ENCODE peak calls at places on chromosome 20, in eight cellular contexts. D, V, P, F, K, A, C and H are unnamed samples.

GRCh38 chr20:18428490-18429173 is 38.2 kb downstream of the DZANK1 start:
- DNase-seq in D (no peak), V (no peak), P (no peak), F (no peak), K (no peak), A (no peak), C (peak; percentile 37), H (no peak)

GRCh38 chr20:32110173-32110704 is 725 bp downstream of the TM9SF4 start:
- DNase-seq in D (no peak), V (no peak), P (no peak), F (no peak), K (peak; percentile 63), A (peak; percentile 54), C (no peak), H (no peak)

GRCh38 chr20:46509523-46509922 is 3.8 kb downstream of the ZNF334 start:
- DNase-seq in D (no peak), V (peak; percentile 5), P (no peak), F (no peak), K (no peak), A (no peak), C (no peak), H (no peak)

GRCh38 chr20:3889489-3890409 is 562 bp downstream of the PANK2 start:
- DNase-seq in D (no peak), V (peak; percentile 72), P (peak; percentile 28), F (no peak), K (peak; percentile 61), A (peak; percentile 71), C (no peak), H (peak; percentile 43)

GRCh38 chr20:63293866-63294535 is 1.0 kb downstream of the COL20A1 start:
- DNase-seq in D (no peak), V (no peak), P (no peak), F (no peak), K (peak; percentile 28), A (no peak), C (no peak), H (no peak)

GRCh38 chr20:58688838-58689237 is 3.8 kb upstream of the NPEPL1 start:
- DNase-seq in D (no peak), V (no peak), P (no peak), F (no peak), K (no peak), A (no peak), C (no peak), H (no peak)

GRCh38 chr20:53872561-53873248 is 197.7 kb downstream of the BCAS1 start:
- DNase-seq in D (no peak), V (peak; percentile 40), P (no peak), F (no peak), K (no peak), A (no peak), C (no peak), H (no peak)

GRCh38 chr20:38601216-38602184 is at the start of gene ARHGAP40:
- DNase-seq in D (no peak), V (peak; percentile 38), P (no peak), F (peak; percentile 29), K (no peak), A (peak; percentile 51), C (peak; percentile 14), H (peak; percentile 29)

GRCh38 chr20:21380711-21381110 is 16.6 kb downstream of the NKX2-4 start:
- DNase-seq in D (no peak), V (no peak), P (no peak), F (no peak), K (no peak), A (no peak), C (no peak), H (no peak)

GRCh38 chr20:50436052-50436656 is 74.0 kb upstream of the PTPN1 start:
- DNase-seq in D (no peak), V (no peak), P (no peak), F (no peak), K (no peak), A (no peak), C (no peak), H (no peak)

GRCh38 chr20:34581341-34582189 is 23.0 kb downstream of the MAP1LC3A start:
- DNase-seq in D (no peak), V (peak; percentile 39), P (peak; percentile 27), F (peak; percentile 58), K (no peak), A (peak; percentile 39), C (peak; percentile 61), H (no peak)

GRCh38 chr20:50029083-50029696 is 46.4 kb downstream of the SNAI1 start:
- DNase-seq in D (no peak), V (no peak), P (no peak), F (no peak), K (no peak), A (no peak), C (no peak), H (no peak)

GRCh38 chr20:42261766-42262165 is 643.6 kb upstream of the CHD6 start:
- DNase-seq in D (no peak), V (no peak), P (no peak), F (no peak), K (no peak), A (no peak), C (no peak), H (no peak)

GRCh38 chr20:32743237-32744112 is at the start of gene COMMD7:
- DNase-seq in D (no peak), V (peak; percentile 80), P (peak; percentile 20), F (no peak), K (peak; percentile 95), A (no peak), C (peak; percentile 38), H (no peak)

GRCh38 chr20:42161228-42161829 is 543.2 kb upstream of the CHD6 start:
- DNase-seq in D (no peak), V (no peak), P (no peak), F (no peak), K (no peak), A (no peak), C (no peak), H (no peak)

GRCh38 chr20:2809690-2810089 is 5.1 kb upstream of the C20orf141 start:
- DNase-seq in D (no peak), V (no peak), P (no peak), F (no peak), K (no peak), A (peak; percentile 16), C (no peak), H (no peak)

GRCh38 chr20:57429579-57430202 is 38.5 kb downstream of the RBM38 start:
- DNase-seq in D (no peak), V (no peak), P (no peak), F (peak; percentile 64), K (no peak), A (peak; percentile 47), C (peak; percentile 74), H (no peak)

GRCh38 chr20:44970243-44970757 is 4.0 kb downstream of the STK4 start:
- DNase-seq in D (no peak), V (no peak), P (no peak), F (no peak), K (peak; percentile 55), A (no peak), C (no peak), H (no peak)

GRCh38 chr20:297925-298754 is 770 bp downstream of the ZCCHC3 start:
- DNase-seq in D (peak; percentile 22), V (peak; percentile 59), P (peak; percentile 24), F (peak; percentile 59), K (peak; percentile 94), A (peak; percentile 73), C (peak; percentile 74), H (no peak)

GRCh38 chr20:10596726-10597125 is 77.1 kb downstream of the JAG1 start:
- DNase-seq in D (no peak), V (no peak), P (no peak), F (peak; percentile 87), K (peak; percentile 56), A (peak; percentile 70), C (peak; percentile 93), H (no peak)

GRCh38 chr20:56422131-56422823 is 10.2 kb downstream of the CASS4 start:
- DNase-seq in D (no peak), V (no peak), P (no peak), F (peak; percentile 85), K (no peak), A (no peak), C (peak; percentile 72), H (no peak)

GRCh38 chr20:35281506-35282101 is 3.0 kb downstream of the EIF6 start:
- DNase-seq in D (no peak), V (no peak), P (no peak), F (no peak), K (no peak), A (no peak), C (no peak), H (no peak)

GRCh38 chr20:42857446-42857845 is 332.3 kb downstream of the PTPRT start:
- DNase-seq in D (no peak), V (no peak), P (peak; percentile 10), F (no peak), K (no peak), A (no peak), C (no peak), H (no peak)

GRCh38 chr20:3980260-3981131 is 34.9 kb downstream of the RNF24 start:
- DNase-seq in D (no peak), V (peak; percentile 37), P (no peak), F (peak; percentile 47), K (no peak), A (no peak), C (peak; percentile 74), H (no peak)

GRCh38 chr20:58993332-58994248 is 12.5 kb downstream of the NELFCD start:
- DNase-seq in D (no peak), V (no peak), P (no peak), F (no peak), K (peak; percentile 79), A (no peak), C (no peak), H (no peak)

GRCh38 chr20:64093013-64093503 is 8.9 kb upstream of the LKAAEAR1 start:
- DNase-seq in D (no peak), V (no peak), P (no peak), F (no peak), K (peak; percentile 76), A (no peak), C (no peak), H (no peak)

GRCh38 chr20:35511814-35512420 is 17.5 kb downstream of the C20orf173 start:
- DNase-seq in D (no peak), V (no peak), P (peak; percentile 5), F (peak; percentile 35), K (peak; percentile 64), A (no peak), C (peak; percentile 45), H (no peak)

GRCh38 chr20:23765578-23765977 is 14.8 kb upstream of the CST1 start:
- DNase-seq in D (no peak), V (no peak), P (no peak), F (no peak), K (no peak), A (no peak), C (no peak), H (no peak)

GRCh38 chr20:49431345-49431744 is 51.1 kb downstream of the KCNB1 start:
- DNase-seq in D (no peak), V (no peak), P (no peak), F (no peak), K (no peak), A (no peak), C (no peak), H (no peak)

GRCh38 chr20:18916886-18917785 is 103.6 kb downstream of the SCP2D1 start:
- DNase-seq in D (no peak), V (no peak), P (no peak), F (no peak), K (no peak), A (no peak), C (no peak), H (no peak)